ENCODE peak calls at places on chromosomes 13 and 19, in nine cellular contexts. A, J, N, H, F, R, M, U and V are unnamed samples.

GRCh38 chr19:52527954-52528326 is 472 bp downstream of the ZNF808 start:
- DNase-seq in H (no peak), N (no peak), J (peak), F (peak), U (no peak), R (no peak), M (no peak), A (peak), V (no peak)

GRCh38 chr13:110106726-110107125 is 200.2 kb downstream of the COL4A1 start:
- DNase-seq in N (no peak), J (peak), U (no peak), H (no peak), A (peak), F (no peak), R (no peak), M (no peak), V (no peak)

GRCh38 chr13:98999635-98999952 is 21.7 kb upstream of the DOCK9 start:
- DNase-seq in R (no peak), N (no peak), H (no peak), J (no peak), U (no peak), F (no peak), A (peak), M (no peak), V (peak)

GRCh38 chr13:82747331-82747730 is 1134.9 kb downstream of the SLITRK1 start:
- DNase-seq in J (peak), U (no peak), N (no peak), A (no peak), F (no peak), R (no peak), M (no peak), H (no peak), V (peak)

GRCh38 chr19:41324921-41325639 is 15.1 kb downstream of the CCDC97 start:
- DNase-seq in N (no peak), R (no peak), A (peak), H (no peak), F (peak), J (peak), M (peak), U (no peak), V (peak)

GRCh38 chr13:73061478-73062275 is 2.9 kb downstream of the KLF5 start:
- DNase-seq in R (no peak), J (peak), F (no peak), A (no peak), U (no peak), M (no peak), H (no peak), N (no peak), V (no peak)

GRCh38 chr19:28468701-28469459 is 744.1 kb downstream of the UQCRFS1 start:
- DNase-seq in F (peak), J (peak), U (no peak), N (peak), A (peak), R (no peak), M (no peak), H (no peak), V (no peak)

GRCh38 chr13:35979378-35979911 is 151.7 kb downstream of the DCLK1 start:
- DNase-seq in M (peak), U (no peak), N (no peak), R (peak), A (peak), F (peak), H (peak), J (peak), V (peak)

GRCh38 chr13:32225494-32225931 is 89.7 kb downstream of the ZAR1L start:
- DNase-seq in U (no peak), J (peak), M (no peak), R (no peak), N (no peak), H (no peak), A (peak), F (no peak), V (peak)

GRCh38 chr19:50311723-50312635 is 17.2 kb downstream of the KCNC3 start:
- DNase-seq in N (no peak), J (no peak), U (no peak), M (no peak), R (no peak), A (peak), H (peak), F (no peak), V (no peak)

GRCh38 chr13:79966502-79966901 is 374.4 kb downstream of the SPRY2 start:
- DNase-seq in M (no peak), U (no peak), A (no peak), H (no peak), F (no peak), R (no peak), N (no peak), J (peak), V (no peak)

GRCh38 chr13:87952377-87952776 is 281.2 kb downstream of the SLITRK5 start:
- DNase-seq in N (no peak), M (no peak), H (no peak), R (no peak), J (no peak), F (no peak), U (no peak), A (no peak), V (no peak)

GRCh38 chr13:50197705-50198104 is 182.5 kb downstream of the KCNRG start:
- DNase-seq in M (no peak), A (peak), N (no peak), J (no peak), H (no peak), R (no peak), U (no peak), F (no peak), V (no peak)

GRCh38 chr13:64371045-64371444 is 2859.1 kb downstream of the PCDH9 start:
- DNase-seq in R (no peak), U (no peak), N (no peak), J (no peak), M (no peak), F (no peak), H (no peak), A (no peak), V (peak)

GRCh38 chr13:66644855-66645460 is 585.2 kb downstream of the PCDH9 start:
- DNase-seq in N (no peak), R (no peak), H (no peak), M (no peak), F (no peak), J (no peak), U (no peak), A (no peak), V (no peak)

GRCh38 chr19:7326105-7326877 is 22.4 kb upstream of the ARHGEF18 start:
- DNase-seq in R (no peak), H (no peak), J (peak), A (peak), M (no peak), F (no peak), N (peak), U (no peak), V (no peak)

GRCh38 chr19:48480151-48480475 is 10.9 kb downstream of the CYTH2 start:
- DNase-seq in U (peak), N (peak), H (no peak), M (peak), A (peak), R (no peak), J (peak), F (peak), V (no peak)

GRCh38 chr19:955803-956746 is 28.1 kb upstream of the WDR18 start:
- DNase-seq in U (no peak), H (no peak), M (no peak), R (no peak), A (no peak), N (no peak), F (no peak), J (no peak), V (no peak)

GRCh38 chr13:106506286-106506685 is 29.2 kb downstream of the EFNB2 start:
- DNase-seq in A (no peak), U (no peak), F (no peak), H (no peak), J (no peak), N (no peak), M (no peak), R (no peak), V (no peak)

GRCh38 chr19:27901078-27901477 is 1311.9 kb downstream of the UQCRFS1 start:
- DNase-seq in R (no peak), A (no peak), N (no peak), F (no peak), U (no peak), J (no peak), M (no peak), H (no peak), V (no peak)

GRCh38 chr13:83568019-83568418 is 314.3 kb downstream of the SLITRK1 start:
- DNase-seq in U (no peak), M (no peak), H (no peak), J (no peak), R (no peak), A (no peak), N (no peak), F (no peak), V (no peak)

GRCh38 chr19:6313398-6313969 is 19.9 kb downstream of the ACER1 start:
- DNase-seq in N (no peak), J (no peak), H (no peak), A (no peak), U (no peak), F (no peak), M (no peak), R (no peak), V (no peak)

GRCh38 chr19:41295506-41295905 is 14.5 kb upstream of the CCDC97 start:
- DNase-seq in A (no peak), R (no peak), F (no peak), J (no peak), H (no peak), N (no peak), M (no peak), U (no peak), V (no peak)

GRCh38 chr19:30428281-30428680 is 56.1 kb downstream of the ZNF536 start:
- DNase-seq in R (no peak), A (no peak), F (no peak), M (no peak), H (no peak), N (no peak), U (no peak), J (no peak), V (no peak)

GRCh38 chr13:36766295-36766694 is 52.7 kb upstream of the RFXAP start:
- DNase-seq in H (no peak), U (no peak), N (no peak), M (no peak), F (no peak), R (no peak), A (peak), J (peak), V (peak)

GRCh38 chr13:40617801-40618356 is 48.6 kb downstream of the FOXO1 start:
- DNase-seq in F (no peak), H (no peak), M (no peak), J (no peak), R (no peak), N (no peak), A (no peak), U (no peak), V (no peak)

GRCh38 chr19:1453525-1454371 is 3.8 kb downstream of the APC2 start:
- DNase-seq in A (no peak), H (peak), N (no peak), M (no peak), F (peak), J (peak), R (no peak), U (no peak), V (no peak)

GRCh38 chr19:46416077-46416709 is 2.8 kb upstream of the CCDC8 start:
- DNase-seq in R (no peak), F (peak), N (no peak), M (peak), H (no peak), A (peak), J (peak), U (no peak), V (peak)

GRCh38 chr13:30520571-30520970 is 54.8 kb upstream of the HMGB1 start:
- DNase-seq in M (no peak), F (no peak), U (no peak), H (no peak), A (peak), J (peak), R (no peak), N (no peak), V (peak)

GRCh38 chr19:39951686-39952085 is 17.3 kb upstream of the FCGBP start:
- DNase-seq in N (peak), J (peak), U (no peak), M (peak), F (no peak), A (peak), R (no peak), H (no peak), V (peak)